ENCODE peak calls at places on chromosomes 6 and 20, in eight cellular contexts. One of them, this sample, is unnamed.

GRCh38 chr6:2197177-2197671 is 48.2 kb downstream of the GMDS start:
- DNase-seq in A549: no peak
- DNase-seq in H1: no peak
- DNase-seq in psoas muscle: no peak
- DNase-seq in fibroblast of mammary gland: peak; percentile 74
- DNase-seq in progenitor cell of endocrine pancreas: no peak
- DNase-seq in endothelial cell: no peak
- DNase-seq in astrocyte of the cerebellum: no peak
- DNase-seq in this sample: no peak

GRCh38 chr6:4134841-4135664 is at the start of gene ECI2:
- DNase-seq in A549: peak; percentile 69
- DNase-seq in H1: peak; percentile 13
- DNase-seq in psoas muscle: peak; percentile 88
- DNase-seq in fibroblast of mammary gland: no peak
- DNase-seq in progenitor cell of endocrine pancreas: no peak
- DNase-seq in endothelial cell: peak; percentile 72
- DNase-seq in astrocyte of the cerebellum: no peak
- DNase-seq in this sample: no peak

GRCh38 chr6:36136034-36136433 is 5.7 kb downstream of the MAPK13 start:
- DNase-seq in A549: no peak
- DNase-seq in H1: no peak
- DNase-seq in psoas muscle: no peak
- DNase-seq in fibroblast of mammary gland: no peak
- DNase-seq in progenitor cell of endocrine pancreas: no peak
- DNase-seq in endothelial cell: no peak
- DNase-seq in astrocyte of the cerebellum: no peak
- DNase-seq in this sample: no peak

GRCh38 chr20:20454850-20455627 is 87.1 kb downstream of the INSM1 start:
- DNase-seq in A549: no peak
- DNase-seq in H1: no peak
- DNase-seq in psoas muscle: no peak
- DNase-seq in fibroblast of mammary gland: no peak
- DNase-seq in progenitor cell of endocrine pancreas: no peak
- DNase-seq in endothelial cell: no peak
- DNase-seq in astrocyte of the cerebellum: no peak
- DNase-seq in this sample: no peak

GRCh38 chr20:50850721-50851286 is 55.9 kb downstream of the BCAS4 start:
- DNase-seq in A549: no peak
- DNase-seq in H1: peak; percentile 38
- DNase-seq in psoas muscle: no peak
- DNase-seq in fibroblast of mammary gland: no peak
- DNase-seq in progenitor cell of endocrine pancreas: no peak
- DNase-seq in endothelial cell: no peak
- DNase-seq in astrocyte of the cerebellum: no peak
- DNase-seq in this sample: no peak

GRCh38 chr6:163771180-163771579 is 356.7 kb downstream of the QKI start:
- DNase-seq in A549: no peak
- DNase-seq in H1: no peak
- DNase-seq in psoas muscle: no peak
- DNase-seq in fibroblast of mammary gland: no peak
- DNase-seq in progenitor cell of endocrine pancreas: no peak
- DNase-seq in endothelial cell: no peak
- DNase-seq in astrocyte of the cerebellum: no peak
- DNase-seq in this sample: no peak

GRCh38 chr6:120608826-120609225 is 725.5 kb downstream of the TBC1D32 start:
- DNase-seq in A549: no peak
- DNase-seq in H1: no peak
- DNase-seq in psoas muscle: no peak
- DNase-seq in fibroblast of mammary gland: peak; percentile 3
- DNase-seq in progenitor cell of endocrine pancreas: no peak
- DNase-seq in endothelial cell: no peak
- DNase-seq in astrocyte of the cerebellum: peak; percentile 57
- DNase-seq in this sample: no peak

GRCh38 chr20:38161412-38161774 is 3.7 kb downstream of the TGM2 start:
- DNase-seq in A549: no peak
- DNase-seq in H1: no peak
- DNase-seq in psoas muscle: no peak
- DNase-seq in fibroblast of mammary gland: no peak
- DNase-seq in progenitor cell of endocrine pancreas: no peak
- DNase-seq in endothelial cell: no peak
- DNase-seq in astrocyte of the cerebellum: no peak
- DNase-seq in this sample: no peak

GRCh38 chr20:41586784-41587183 is 31.4 kb downstream of the CHD6 start:
- DNase-seq in A549: no peak
- DNase-seq in H1: no peak
- DNase-seq in psoas muscle: no peak
- DNase-seq in fibroblast of mammary gland: no peak
- DNase-seq in progenitor cell of endocrine pancreas: no peak
- DNase-seq in endothelial cell: no peak
- DNase-seq in astrocyte of the cerebellum: no peak
- DNase-seq in this sample: no peak

GRCh38 chr20:38685853-38686473 is 38.3 kb upstream of the SLC32A1 start:
- DNase-seq in A549: peak; percentile 10
- DNase-seq in H1: no peak
- DNase-seq in psoas muscle: no peak
- DNase-seq in fibroblast of mammary gland: peak; percentile 37
- DNase-seq in progenitor cell of endocrine pancreas: peak; percentile 74
- DNase-seq in endothelial cell: peak; percentile 79
- DNase-seq in astrocyte of the cerebellum: peak; percentile 26
- DNase-seq in this sample: no peak

GRCh38 chr6:112773217-112773616 is 426.1 kb downstream of the RFPL4B start:
- DNase-seq in A549: no peak
- DNase-seq in H1: no peak
- DNase-seq in psoas muscle: no peak
- DNase-seq in fibroblast of mammary gland: peak; percentile 20
- DNase-seq in progenitor cell of endocrine pancreas: no peak
- DNase-seq in endothelial cell: no peak
- DNase-seq in astrocyte of the cerebellum: no peak
- DNase-seq in this sample: no peak

GRCh38 chr6:33672808-33673207 is 38.7 kb downstream of the UQCC2 start:
- DNase-seq in A549: peak; percentile 85
- DNase-seq in H1: no peak
- DNase-seq in psoas muscle: peak; percentile 94
- DNase-seq in fibroblast of mammary gland: peak; percentile 97
- DNase-seq in progenitor cell of endocrine pancreas: no peak
- DNase-seq in endothelial cell: no peak
- DNase-seq in astrocyte of the cerebellum: peak; percentile 80
- DNase-seq in this sample: peak; percentile 67

DNA sequence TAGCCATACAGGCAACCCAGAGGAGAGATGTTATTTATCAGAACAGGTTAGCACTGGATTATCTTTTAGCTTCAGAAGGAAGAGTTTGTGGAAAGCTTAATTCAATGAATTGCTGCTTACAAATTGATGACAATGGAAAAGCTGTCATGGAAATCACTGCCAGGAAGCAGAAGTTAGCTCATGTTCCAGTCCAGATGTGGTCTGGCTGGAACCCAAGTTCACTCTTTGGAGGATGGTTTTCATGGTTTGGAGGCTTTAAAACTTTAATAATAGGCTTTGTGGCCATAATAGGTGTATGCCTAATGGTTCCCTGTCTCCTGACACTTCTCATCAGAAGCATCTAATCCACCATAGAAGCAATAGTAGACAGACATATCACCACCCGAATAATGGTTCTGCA is 699.0 kb downstream of the PHF3 start:
- DNase-seq in A549: no peak
- DNase-seq in H1: no peak
- DNase-seq in psoas muscle: no peak
- DNase-seq in fibroblast of mammary gland: peak; percentile 20
- DNase-seq in progenitor cell of endocrine pancreas: no peak
- DNase-seq in endothelial cell: no peak
- DNase-seq in astrocyte of the cerebellum: peak; percentile 28
- DNase-seq in this sample: no peak
- TF ChIP-seq CTCF in A549: no peak
- TF ChIP-seq CTCF in H1: no peak
- TF ChIP-seq CTCF in psoas muscle: no peak
- TF ChIP-seq CTCF in fibroblast of mammary gland: no peak
- TF ChIP-seq CTCF in progenitor cell of endocrine pancreas: no peak
- TF ChIP-seq CTCF in endothelial cell: no peak
- TF ChIP-seq CTCF in astrocyte of the cerebellum: no peak
- TF ChIP-seq CTCF in this sample: no peak

GRCh38 chr20:45841407-45842129 is 8.0 kb downstream of the SNX21 start:
- DNase-seq in A549: no peak
- DNase-seq in H1: no peak
- DNase-seq in psoas muscle: no peak
- DNase-seq in fibroblast of mammary gland: no peak
- DNase-seq in progenitor cell of endocrine pancreas: no peak
- DNase-seq in endothelial cell: no peak
- DNase-seq in astrocyte of the cerebellum: no peak
- DNase-seq in this sample: no peak

GRCh38 chr20:45843506-45843905 is 9.9 kb downstream of the SNX21 start:
- DNase-seq in A549: no peak
- DNase-seq in H1: no peak
- DNase-seq in psoas muscle: no peak
- DNase-seq in fibroblast of mammary gland: no peak
- DNase-seq in progenitor cell of endocrine pancreas: no peak
- DNase-seq in endothelial cell: no peak
- DNase-seq in astrocyte of the cerebellum: no peak
- DNase-seq in this sample: no peak

GRCh38 chr20:45842169-45842812 is 8.7 kb downstream of the SNX21 start:
- DNase-seq in A549: no peak
- DNase-seq in H1: no peak
- DNase-seq in psoas muscle: no peak
- DNase-seq in fibroblast of mammary gland: peak; percentile 80
- DNase-seq in progenitor cell of endocrine pancreas: no peak
- DNase-seq in endothelial cell: no peak
- DNase-seq in astrocyte of the cerebellum: no peak
- DNase-seq in this sample: no peak

GRCh38 chr20:45836841-45837240 is 3.2 kb downstream of the SNX21 start:
- DNase-seq in A549: no peak
- DNase-seq in H1: no peak
- DNase-seq in psoas muscle: no peak
- DNase-seq in fibroblast of mammary gland: no peak
- DNase-seq in progenitor cell of endocrine pancreas: no peak
- DNase-seq in endothelial cell: no peak
- DNase-seq in astrocyte of the cerebellum: no peak
- DNase-seq in this sample: no peak

DNA sequence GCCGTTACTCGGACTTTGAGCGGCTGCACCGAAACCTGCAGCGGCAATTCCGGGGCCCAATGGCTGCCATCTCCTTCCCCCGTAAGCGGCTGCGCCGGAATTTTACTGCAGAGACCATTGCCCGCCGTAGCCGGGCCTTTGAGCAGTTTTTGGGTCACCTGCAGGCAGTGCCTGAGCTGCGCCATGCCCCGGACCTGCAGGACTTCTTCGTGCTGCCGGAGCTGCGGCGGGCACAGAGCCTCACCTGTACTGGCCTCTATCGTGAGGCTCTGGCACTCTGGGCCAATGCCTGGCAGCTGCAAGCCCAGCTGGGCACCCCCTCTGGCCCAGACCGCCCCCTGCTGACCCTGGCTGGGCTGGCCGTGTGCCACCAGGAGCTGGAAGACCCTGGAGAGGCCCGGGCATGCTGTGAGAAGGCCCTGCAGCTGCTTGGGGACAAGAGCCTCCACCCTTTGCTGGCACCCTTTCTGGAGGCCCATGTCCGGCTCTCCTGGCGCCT is 7.2 kb downstream of the SNX21 start:
- DNase-seq in A549: no peak
- DNase-seq in H1: no peak
- DNase-seq in psoas muscle: peak; percentile 71
- DNase-seq in fibroblast of mammary gland: no peak
- DNase-seq in progenitor cell of endocrine pancreas: no peak
- DNase-seq in endothelial cell: no peak
- DNase-seq in astrocyte of the cerebellum: no peak
- DNase-seq in this sample: no peak
- TF ChIP-seq CTCF in A549: no peak
- TF ChIP-seq CTCF in H1: no peak
- TF ChIP-seq CTCF in psoas muscle: no peak
- TF ChIP-seq CTCF in fibroblast of mammary gland: no peak
- TF ChIP-seq CTCF in progenitor cell of endocrine pancreas: no peak
- TF ChIP-seq CTCF in endothelial cell: no peak
- TF ChIP-seq CTCF in astrocyte of the cerebellum: no peak
- TF ChIP-seq CTCF in this sample: no peak

GRCh38 chr6:75213732-75214131 is 7.9 kb upstream of the COL12A1 start:
- DNase-seq in A549: no peak
- DNase-seq in H1: no peak
- DNase-seq in psoas muscle: no peak
- DNase-seq in fibroblast of mammary gland: no peak
- DNase-seq in progenitor cell of endocrine pancreas: no peak
- DNase-seq in endothelial cell: no peak
- DNase-seq in astrocyte of the cerebellum: no peak
- DNase-seq in this sample: no peak
- TF ChIP-seq CTCF in A549: no peak
- TF ChIP-seq CTCF in H1: peak; percentile 12
- TF ChIP-seq CTCF in psoas muscle: no peak
- TF ChIP-seq CTCF in fibroblast of mammary gland: no peak
- TF ChIP-seq CTCF in progenitor cell of endocrine pancreas: peak; percentile 16
- TF ChIP-seq CTCF in endothelial cell: no peak
- TF ChIP-seq CTCF in astrocyte of the cerebellum: no peak
- TF ChIP-seq CTCF in this sample: no peak

DNA sequence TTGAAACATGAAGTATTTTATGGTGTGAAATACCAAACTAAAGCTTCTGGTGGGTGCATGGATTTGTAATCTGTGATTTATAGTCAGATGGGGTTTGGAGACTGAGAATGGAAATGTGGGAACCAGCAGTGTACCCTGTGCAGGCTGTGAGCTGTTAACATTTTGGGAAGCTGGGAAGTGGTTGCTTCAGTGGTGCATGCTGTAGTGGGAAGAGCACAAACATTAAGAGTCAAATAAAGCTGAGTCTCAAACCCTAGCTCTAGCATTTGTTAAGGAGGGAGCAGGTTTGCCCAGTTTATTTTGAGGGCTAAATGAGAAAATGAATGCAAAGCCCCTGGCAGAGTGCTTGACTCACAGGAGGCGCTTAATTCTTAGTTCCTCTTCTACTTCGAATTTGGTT is 235.7 kb downstream of the ZFAND3 start:
- DNase-seq in A549: no peak
- DNase-seq in H1: no peak
- DNase-seq in psoas muscle: no peak
- DNase-seq in fibroblast of mammary gland: no peak
- DNase-seq in progenitor cell of endocrine pancreas: no peak
- DNase-seq in endothelial cell: no peak
- DNase-seq in astrocyte of the cerebellum: no peak
- DNase-seq in this sample: no peak
- TF ChIP-seq CTCF in A549: no peak
- TF ChIP-seq CTCF in H1: no peak
- TF ChIP-seq CTCF in psoas muscle: no peak
- TF ChIP-seq CTCF in fibroblast of mammary gland: no peak
- TF ChIP-seq CTCF in progenitor cell of endocrine pancreas: no peak
- TF ChIP-seq CTCF in endothelial cell: no peak
- TF ChIP-seq CTCF in astrocyte of the cerebellum: no peak
- TF ChIP-seq CTCF in this sample: no peak

DNA sequence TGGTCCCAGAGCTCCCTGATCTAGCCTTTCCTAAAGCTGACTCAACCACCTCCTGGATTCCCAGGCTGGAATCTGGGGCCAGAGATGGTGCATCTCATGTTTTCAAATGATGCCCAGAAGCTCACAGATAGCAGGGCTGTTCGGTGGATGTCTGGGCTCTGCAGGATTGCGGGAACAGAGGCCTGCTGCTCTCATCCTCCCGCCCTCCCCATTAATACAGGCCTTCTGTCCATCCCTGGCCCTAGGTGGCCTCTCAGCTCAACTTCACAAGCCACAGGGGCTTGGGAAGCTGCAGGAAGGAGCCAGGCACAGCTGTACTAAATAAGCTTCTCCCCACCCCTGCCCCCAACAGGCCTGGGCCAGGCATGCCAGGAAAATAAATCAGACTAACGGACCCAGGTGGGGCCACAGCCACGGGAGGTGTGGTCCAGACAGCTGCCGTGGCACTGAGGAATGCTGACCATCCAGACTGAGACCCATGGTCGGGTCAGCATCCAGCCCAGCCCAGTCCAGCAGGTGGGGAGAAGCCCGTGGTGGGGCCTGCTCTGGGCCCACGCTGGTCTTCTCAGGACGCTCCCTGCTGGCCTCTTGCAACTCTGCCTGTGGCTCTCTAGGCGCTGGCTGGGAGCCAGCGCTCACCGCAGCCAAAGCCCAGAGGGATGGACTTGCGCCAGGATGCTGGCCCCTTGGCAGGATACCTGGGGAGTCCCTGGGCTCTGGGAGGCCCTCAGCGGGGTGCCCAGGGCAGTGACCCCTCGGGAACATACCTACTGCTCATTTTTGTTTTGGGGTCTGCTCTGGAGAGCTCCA is 8.5 kb upstream of the YTHDF1 start:
- DNase-seq in A549: peak; percentile 91
- DNase-seq in H1: no peak
- DNase-seq in psoas muscle: no peak
- DNase-seq in fibroblast of mammary gland: peak; percentile 57
- DNase-seq in progenitor cell of endocrine pancreas: no peak
- DNase-seq in endothelial cell: no peak
- DNase-seq in astrocyte of the cerebellum: peak; percentile 37
- DNase-seq in this sample: no peak
- TF ChIP-seq CTCF in A549: peak; percentile 38
- TF ChIP-seq CTCF in H1: peak; percentile 1
- TF ChIP-seq CTCF in psoas muscle: no peak
- TF ChIP-seq CTCF in fibroblast of mammary gland: peak; percentile 20
- TF ChIP-seq CTCF in progenitor cell of endocrine pancreas: no peak
- TF ChIP-seq CTCF in endothelial cell: no peak
- TF ChIP-seq CTCF in astrocyte of the cerebellum: peak; percentile 52
- TF ChIP-seq CTCF in this sample: peak; percentile 21